ENCODE peak calls at places on chromosomes 1 and 21, in nine cellular contexts. J, L, I, Y, U, P, S, C and E are unnamed samples.

GRCh38 chr1:212157252-212157651 is 121.7 kb downstream of the DTL start:
- ATAC-seq in J (no peak), L (no peak), I (peak), Y (no peak), U (no peak), P (no peak), S (no peak), C (no peak), E (no peak)

GRCh38 chr1:107450899-107451664 is 310.2 kb downstream of the NTNG1 start:
- ATAC-seq in J (peak), L (no peak), I (no peak), Y (no peak), U (peak), P (no peak), S (no peak), C (no peak), E (no peak)

GRCh38 chr1:119808491-119808890 is 2.8 kb downstream of the REG4 start:
- ATAC-seq in J (no peak), L (no peak), I (no peak), Y (no peak), U (no peak), P (no peak), S (no peak), C (no peak), E (peak)

GRCh38 chr1:118047650-118048224 is 118.2 kb downstream of the WDR3 start:
- ATAC-seq in J (no peak), L (no peak), I (no peak), Y (no peak), U (no peak), P (no peak), S (no peak), C (no peak), E (no peak)

GRCh38 chr1:92980732-92981647 is 19.7 kb upstream of the DIPK1A start:
- ATAC-seq in J (peak), L (peak), I (peak), Y (no peak), U (peak), P (no peak), S (no peak), C (no peak), E (no peak)

GRCh38 chr1:147627435-147628110 is 42.8 kb downstream of the ACP6 start:
- ATAC-seq in J (no peak), L (peak), I (peak), Y (peak), U (peak), P (peak), S (peak), C (no peak), E (peak)

GRCh38 chr1:151760597-151761385 is 2.5 kb downstream of the MRPL9 start:
- ATAC-seq in J (no peak), L (no peak), I (no peak), Y (no peak), U (no peak), P (no peak), S (no peak), C (no peak), E (no peak)

GRCh38 chr1:234953655-234954420 is 174.8 kb downstream of the TOMM20 start:
- ATAC-seq in J (no peak), L (no peak), I (no peak), Y (no peak), U (no peak), P (no peak), S (no peak), C (no peak), E (no peak)

GRCh38 chr1:174942547-174943255 is 57.0 kb upstream of the CACYBP start:
- ATAC-seq in J (no peak), L (no peak), I (peak), Y (peak), U (peak), P (peak), S (no peak), C (no peak), E (no peak)

GRCh38 chr21:42460391-42461184 is 35.4 kb downstream of the RSPH1 start:
- ATAC-seq in J (peak), L (peak), I (no peak), Y (no peak), U (peak), P (no peak), S (no peak), C (no peak), E (no peak)

GRCh38 chr1:66349277-66349676 is 184.7 kb upstream of the SGIP1 start:
- ATAC-seq in J (no peak), L (no peak), I (no peak), Y (peak), U (no peak), P (peak), S (no peak), C (peak), E (no peak)

GRCh38 chr1:160814856-160815255 is 18.9 kb downstream of the LY9 start:
- ATAC-seq in J (no peak), L (no peak), I (no peak), Y (no peak), U (no peak), P (no peak), S (no peak), C (no peak), E (no peak)